ENCODE peak calls at places on chromosome 13, in nine cellular contexts. B is glutamatergic neuron, Y is SK-N-SH, A is ascending aorta, S is heart right ventricle, G is iPS DF 6.9, F is activated T-cell treated with anti-CD3 and anti-CD28 coated beads for 1 hour, W is WTC11, I is fibroblast of the conjunctiva. N is an unnamed sample.

GRCh38 chr13:49641810-49642291 is 13.5 kb downstream of the ARL11 start:
- DNase-seq in B (no peak), Y (no peak), A (no peak), S (peak; percentile 31), G (no peak), F (no peak), W (no peak), I (peak; percentile 85), N (peak; percentile 49)

GRCh38 chr13:95784161-95784880 is 107.4 kb downstream of the DNAJC3 start:
- DNase-seq in B (no peak), Y (no peak), A (no peak), S (no peak), G (no peak), F (no peak), W (no peak), I (peak; percentile 16), N (no peak)

GRCh38 chr13:24038846-24039330 is 121.6 kb upstream of the SPATA13 start:
- DNase-seq in B (no peak), Y (no peak), A (no peak), S (no peak), G (no peak), F (no peak), W (no peak), I (no peak), N (no peak)

GRCh38 chr13:81480634-81481033 is 1139.7 kb upstream of the SPRY2 start:
- DNase-seq in B (no peak), Y (no peak), A (no peak), S (no peak), G (no peak), F (no peak), W (no peak), I (no peak), N (no peak)

GRCh38 chr13:95497307-95497943 is 55.1 kb upstream of the CLDN10 start:
- DNase-seq in B (no peak), Y (peak; percentile 39), A (no peak), S (peak; percentile 52), G (no peak), F (no peak), W (no peak), I (no peak), N (no peak)

GRCh38 chr13:97429681-97430081 is 4.3 kb upstream of the RAP2A start:
- DNase-seq in B (no peak), Y (no peak), A (no peak), S (peak; percentile 5), G (no peak), F (no peak), W (no peak), I (peak; percentile 51), N (no peak)

GRCh38 chr13:40609972-40610726 is 56.3 kb downstream of the FOXO1 start:
- DNase-seq in B (no peak), Y (no peak), A (no peak), S (no peak), G (no peak), F (no peak), W (no peak), I (no peak), N (no peak)

GRCh38 chr13:40247845-40248244 is 418.6 kb downstream of the FOXO1 start:
- DNase-seq in B (no peak), Y (no peak), A (no peak), S (no peak), G (no peak), F (no peak), W (no peak), I (no peak), N (no peak)

GRCh38 chr13:44086389-44086788 is 206.7 kb downstream of the LACC1 start:
- DNase-seq in B (no peak), Y (no peak), A (no peak), S (no peak), G (no peak), F (no peak), W (no peak), I (no peak), N (no peak)

GRCh38 chr13:45446181-45446580 is 18.6 kb upstream of the COG3 start:
- DNase-seq in B (no peak), Y (no peak), A (no peak), S (no peak), G (no peak), F (no peak), W (no peak), I (no peak), N (no peak)

GRCh38 chr13:43261018-43261417 is 237.6 kb downstream of the DNAJC15 start:
- DNase-seq in B (no peak), Y (no peak), A (no peak), S (no peak), G (no peak), F (no peak), W (no peak), I (no peak), N (no peak)

GRCh38 chr13:98321356-98321755 is 144.3 kb upstream of the RNF113B start:
- DNase-seq in B (no peak), Y (no peak), A (no peak), S (no peak), G (no peak), F (no peak), W (no peak), I (no peak), N (no peak)

GRCh38 chr13:114067381-114067885 is 65.0 kb downstream of the RASA3 start:
- DNase-seq in B (no peak), Y (no peak), A (no peak), S (no peak), G (no peak), F (no peak), W (no peak), I (no peak), N (peak; percentile 10)

GRCh38 chr13:49253997-49254396 is 6.3 kb downstream of the CDADC1 start:
- DNase-seq in B (no peak), Y (no peak), A (no peak), S (no peak), G (no peak), F (no peak), W (no peak), I (no peak), N (no peak)

GRCh38 chr13:51435002-51435578 is 17.7 kb downstream of the INTS6 start:
- DNase-seq in B (no peak), Y (peak; percentile 21), A (no peak), S (no peak), G (no peak), F (no peak), W (no peak), I (no peak), N (no peak)

GRCh38 chr13:45295536-45295935 is 45.4 kb downstream of the TPT1 start:
- DNase-seq in B (no peak), Y (no peak), A (no peak), S (peak; percentile 23), G (no peak), F (no peak), W (no peak), I (no peak), N (peak; percentile 57)

N was measured in tibial nerve.